ENCODE peak calls at places on chromosomes 4 and X, in five cellular contexts. R, A, K, B and I are unnamed samples. For H3K4me1, the result is how much of the 10 kb centered on the place peaks cover.

GRCh38 chr4:169621754-169622481 is 1.5 kb downstream of the CLCN3 start:
- DNase-seq in K (no peak), A (no peak), R (peak), B (no peak), I (no peak)

GRCh38 chr4:116357758-116358157 is 727.6 kb downstream of the TRAM1L1 start:
- DNase-seq in K (peak), A (no peak), B (no peak), R (no peak), I (no peak)

GRCh38 chr4:140019619-140020367 is 134.2 kb downstream of the MAML3 start:
- DNase-seq in R (no peak), A (no peak), B (no peak), K (no peak), I (no peak)

GRCh38 chr4:75542824-75543223 is 13.0 kb upstream of the ODAPH start:
- DNase-seq in R (peak), K (no peak), A (no peak), B (no peak), I (no peak)

GRCh38 chr4:115113382-115114106 is at the start of gene NDST4:
- DNase-seq in B (no peak), R (no peak), A (no peak), K (no peak), I (peak)

GRCh38 chrX:50643525-50644137 is 170.4 kb downstream of the SHROOM4 start:
- DNase-seq in A (no peak), R (no peak), K (no peak), B (no peak), I (no peak)

GRCh38 chr4:81421346-81422218 is 50.1 kb downstream of the RASGEF1B start:
- DNase-seq in K (no peak), B (peak), R (peak), A (no peak), I (peak)

GRCh38 chr4:72496119-72496518 is 72.9 kb downstream of the ADAMTS3 start:
- DNase-seq in B (no peak), A (no peak), R (no peak), K (no peak), I (no peak)

GRCh38 chr4:56426273-56426672 is 9.1 kb downstream of the PPAT start:
- DNase-seq in R (no peak), K (no peak), A (no peak), B (no peak), I (no peak)

GRCh38 chr4:44674471-44674870 is 3.7 kb upstream of the GUF1 start:
- DNase-seq in B (no peak), R (no peak), K (no peak), A (no peak), I (no peak)

GRCh38 chr4:171101845-171102244 is 711.4 kb upstream of the GALNTL6 start:
- DNase-seq in B (no peak), A (no peak), R (no peak), K (no peak), I (no peak)

GRCh38 chrX:40318076-40318475 is 220.3 kb upstream of the BCOR start:
- DNase-seq in B (no peak), A (no peak), K (no peak), R (no peak), I (no peak)

GRCh38 chr4:76200771-76201224 is 12.8 kb downstream of the SCARB2 start:
- DNase-seq in B (peak), K (peak), R (no peak), A (peak), I (peak)

GRCh38 chr4:93469560-93469959 is 359.0 kb upstream of the ATOH1 start:
- DNase-seq in A (no peak), B (no peak), R (no peak), K (no peak), I (no peak)

GRCh38 chr4:150244600-150244999 is 166.4 kb downstream of the DCLK2 start:
- DNase-seq in R (peak), K (no peak), B (no peak), A (no peak), I (no peak)

GRCh38 chrX:133923113-133923512 is 62.3 kb downstream of the GPC3 start:
- DNase-seq in B (no peak), R (no peak), A (no peak), K (no peak), I (no peak)

GRCh38 chr4:47106561-47106960 is 75.2 kb downstream of the GABRB1 start:
- DNase-seq in K (no peak), B (no peak), A (no peak), R (peak), I (no peak)

GRCh38 chr4:26525136-26525535 is 34.9 kb upstream of the CCKAR start:
- DNase-seq in R (peak), A (no peak), K (no peak), B (no peak), I (no peak)

GRCh38 chr4:11427201-11427996 is 1.3 kb downstream of the HS3ST1 start:
- DNase-seq in K (no peak), B (no peak), A (no peak), R (no peak), I (peak)

GRCh38 chrX:110853610-110854009 is 58.0 kb upstream of the CHRDL1 start:
- DNase-seq in R (no peak), A (no peak), K (no peak), B (no peak), I (no peak)

GRCh38 chrX:128975716-128976115 is 547.6 kb downstream of the SMARCA1 start:
- DNase-seq in R (no peak), A (no peak), B (peak), K (no peak), I (peak)

GRCh38 chr4:6372649-6373525 is 99.5 kb downstream of the PPP2R2C start:
- DNase-seq in A (no peak), K (no peak), B (no peak), R (peak), I (no peak)

GRCh38 chrX:14899607-14900006 is 26.4 kb downstream of the MOSPD2 start:
- DNase-seq in B (no peak), K (no peak), A (no peak), R (peak), I (no peak)

GRCh38 chrX:110286126-110286525 is 31.8 kb downstream of the AMMECR1 start:
- DNase-seq in B (no peak), K (no peak), R (peak), A (no peak), I (no peak)

GRCh38 chrX:144896323-144896722 is 351.0 kb upstream of the SPANXN1 start:
- DNase-seq in K (no peak), B (no peak), A (no peak), R (no peak), I (no peak)

GRCh38 chr4:150619032-150619431 is 37.1 kb downstream of the MAB21L2 start:
- DNase-seq in A (no peak), B (no peak), R (peak), K (no peak), I (no peak)

GRCh38 chr4:133152801-133153526 is 3.9 kb downstream of the PCDH10 start:
- DNase-seq in B (no peak), K (no peak), A (no peak), R (no peak), I (no peak)

GRCh38 chr4:181761130-181761529 is 482.1 kb upstream of the TENM3 start:
- DNase-seq in R (peak), A (no peak), B (no peak), K (no peak), I (no peak)

GRCh38 chrX:149540621-149541520 is at the start of gene EOLA1:
- DNase-seq in R (peak), K (peak), B (peak), A (peak), I (peak)

GRCh38 chrX:49230500-49231232 is 2.5 kb downstream of the CACNA1F start:
- DNase-seq in B (peak), K (peak), A (peak), R (no peak), I (peak)

GRCh38 chrX:132393090-132393884 is 95.6 kb downstream of the MBNL3 start:
- DNase-seq in K (no peak), R (no peak), B (no peak), A (no peak), I (no peak)

GRCh38 chrX:14963447-14964236 is 90.4 kb downstream of the MOSPD2 start:
- DNase-seq in A (no peak), B (no peak), R (peak), K (no peak), I (no peak)

GRCh38 chrX:78922754-78923153 is 22.4 kb upstream of the P2RY10 start:
- DNase-seq in B (no peak), K (no peak), R (no peak), A (no peak), I (no peak)

GRCh38 chrX:124216396-124217124 is 115.9 kb upstream of the TEX13D start:
- DNase-seq in A (no peak), R (no peak), K (no peak), B (no peak), I (no peak)

GRCh38 chrX:113370001-113370400 is 529.4 kb upstream of the AMOT start:
- DNase-seq in R (no peak), K (no peak), A (no peak), B (no peak), I (no peak)

GRCh38 chr4:74365761-74366160 is 816 bp downstream of the EREG start:
- DNase-seq in R (no peak), K (no peak), A (no peak), B (peak), I (peak)

GRCh38 chr4:60962286-60962685 is 237.8 kb upstream of the ADGRL3 start:
- DNase-seq in A (no peak), R (no peak), B (no peak), K (no peak), I (no peak)

GRCh38 chrX:17374619-17375360 is at the start of gene NHS:
- DNase-seq in K (peak), R (peak), B (peak), A (peak), I (peak)
- H3K4me3 ChIP-seq in K (peak), R (peak), B (peak), A (peak), I (peak)

GRCh38 chr4:89290727-89291126 is 16.9 kb downstream of the GPRIN3 start:
- DNase-seq in A (no peak), R (no peak), K (no peak), B (no peak), I (no peak)
- H3K4me1 ChIP-seq in A (under half), R (under half), K (under half), B (under half), I (under half)

GRCh38 chr4:145936142-145937020 is 2.2 kb downstream of the ZNF827 start:
- DNase-seq in B (peak), A (peak), K (peak), R (peak), I (peak)
- TF ChIP-seq CTCF in B (peak), A (peak), K (peak), R (peak), I (no peak)

DNA sequence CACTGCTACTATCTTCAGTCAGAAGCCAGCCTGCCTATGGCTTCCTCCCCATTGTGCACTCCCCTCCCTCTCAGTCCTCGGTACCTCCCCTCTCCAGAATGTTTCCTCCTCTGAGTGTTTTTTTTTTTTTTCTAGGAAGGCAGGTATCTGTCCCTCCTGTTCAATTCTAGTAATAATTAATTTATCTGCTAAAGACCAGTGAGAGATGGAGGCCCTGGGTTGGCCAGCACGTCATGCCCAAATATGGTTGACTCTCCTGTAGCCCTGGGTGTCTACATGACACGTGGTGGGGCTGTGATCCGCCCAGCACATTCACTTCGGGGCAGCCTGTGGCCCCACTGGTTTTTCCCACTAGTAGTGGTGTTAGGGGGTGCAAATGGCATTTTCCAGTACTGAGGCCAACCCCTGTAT is 1.8 kb downstream of the FLNA start:
- DNase-seq in K (no peak), A (no peak), R (peak), B (no peak), I (no peak)
- H3K4me3 ChIP-seq in K (peak), A (peak), R (peak), B (peak), I (no peak)

DNA sequence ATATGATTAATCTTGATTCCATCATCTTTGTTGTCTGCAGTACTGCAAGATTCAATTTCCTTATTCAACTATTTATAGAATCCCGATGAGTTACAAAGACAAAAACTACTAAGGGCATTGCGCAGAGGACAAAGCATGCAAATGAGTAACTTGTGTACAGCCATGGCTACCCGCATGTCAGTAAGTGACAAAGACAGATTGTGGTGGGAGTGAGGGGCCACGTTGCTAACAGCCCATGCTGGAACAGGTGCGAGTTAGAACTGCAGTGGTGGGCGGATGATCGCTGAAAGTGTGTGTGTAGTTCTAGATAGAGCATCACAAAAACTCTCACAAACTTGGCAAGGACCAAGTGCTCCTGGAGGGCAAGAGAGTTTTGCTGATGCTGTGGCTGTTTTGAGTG is 49.5 kb downstream of the ACOX3 start:
- DNase-seq in K (no peak), B (no peak), A (no peak), R (no peak), I (no peak)
- H3K4me1 ChIP-seq in K (under half), B (under half), A (under half), R (under half), I (under half)

GRCh38 chr4:183366436-183366835 is 44.2 kb upstream of the CLDN24 start:
- DNase-seq in B (no peak), A (no peak), R (no peak), K (no peak), I (no peak)

GRCh38 chr4:183360161-183360919 is 38.1 kb upstream of the CLDN24 start:
- DNase-seq in A (no peak), K (no peak), R (peak), B (no peak), I (no peak)

GRCh38 chr4:183362036-183362435 is 39.8 kb upstream of the CLDN24 start:
- DNase-seq in R (no peak), K (no peak), B (no peak), A (no peak), I (no peak)

GRCh38 chr4:183364025-183364424 is 41.8 kb upstream of the CLDN24 start:
- DNase-seq in A (no peak), R (no peak), B (no peak), K (no peak), I (no peak)

GRCh38 chr4:183362916-183363542 is 40.8 kb upstream of the CLDN24 start:
- DNase-seq in A (no peak), R (peak), B (no peak), K (no peak), I (no peak)
- TF ChIP-seq CTCF in A (no peak), R (peak), B (no peak), K (no peak), I (no peak)

GRCh38 chr4:85861064-85861767 is 386.3 kb downstream of the ARHGAP24 start:
- DNase-seq in B (no peak), A (no peak), R (peak), K (no peak), I (no peak)
- H3K4me3 ChIP-seq in B (no peak), A (no peak), R (no peak), K (no peak), I (no peak)